ENCODE peak calls at places on chromosomes 1 and 21, in ten cellular contexts. A, F, J, T, P, E, R, U, L and Y are unnamed samples.

GRCh38 chr21:27152996-27153395 is 186.1 kb upstream of the ADAMTS5 start:
- DNase-seq in A (no peak), F (no peak), J (no peak), T (no peak), P (no peak), E (no peak), R (no peak), U (no peak), L (no peak), Y (no peak)

GRCh38 chr1:62407398-62408009 is 29.3 kb upstream of the USP1 start:
- DNase-seq in A (no peak), F (no peak), J (no peak), T (no peak), P (peak), E (peak), R (no peak), U (peak), L (no peak), Y (no peak)

GRCh38 chr1:202229376-202229775 is 35.8 kb downstream of the LGR6 start:
- DNase-seq in A (no peak), F (no peak), J (no peak), T (no peak), P (no peak), E (no peak), R (no peak), U (no peak), L (no peak), Y (no peak)

GRCh38 chr21:45164124-45164511 is 89.7 kb downstream of the ADARB1 start:
- DNase-seq in A (no peak), F (no peak), J (no peak), T (no peak), P (no peak), E (no peak), R (no peak), U (no peak), L (no peak), Y (no peak)

GRCh38 chr1:11492235-11492634 is 13.3 kb downstream of the DISP3 start:
- DNase-seq in A (no peak), F (no peak), J (no peak), T (no peak), P (no peak), E (no peak), R (no peak), U (no peak), L (no peak), Y (no peak)

GRCh38 chr1:237016626-237017025 is 12.4 kb upstream of the MT1HL1 start:
- DNase-seq in A (no peak), F (no peak), J (no peak), T (no peak), P (no peak), E (no peak), R (no peak), U (no peak), L (no peak), Y (no peak)

GRCh38 chr1:211653907-211654553 is 21.4 kb downstream of the NEK2 start:
- DNase-seq in A (no peak), F (no peak), J (no peak), T (no peak), P (no peak), E (no peak), R (no peak), U (peak), L (no peak), Y (no peak)

GRCh38 chr1:47449702-47450552 is 12.1 kb downstream of the FOXD2 start:
- DNase-seq in A (no peak), F (peak), J (no peak), T (no peak), P (no peak), E (no peak), R (peak), U (peak), L (no peak), Y (no peak)

GRCh38 chr1:89035080-89035479 is 12.4 kb upstream of the GBP3 start:
- DNase-seq in A (no peak), F (no peak), J (no peak), T (no peak), P (no peak), E (no peak), R (no peak), U (no peak), L (no peak), Y (no peak)

DNA sequence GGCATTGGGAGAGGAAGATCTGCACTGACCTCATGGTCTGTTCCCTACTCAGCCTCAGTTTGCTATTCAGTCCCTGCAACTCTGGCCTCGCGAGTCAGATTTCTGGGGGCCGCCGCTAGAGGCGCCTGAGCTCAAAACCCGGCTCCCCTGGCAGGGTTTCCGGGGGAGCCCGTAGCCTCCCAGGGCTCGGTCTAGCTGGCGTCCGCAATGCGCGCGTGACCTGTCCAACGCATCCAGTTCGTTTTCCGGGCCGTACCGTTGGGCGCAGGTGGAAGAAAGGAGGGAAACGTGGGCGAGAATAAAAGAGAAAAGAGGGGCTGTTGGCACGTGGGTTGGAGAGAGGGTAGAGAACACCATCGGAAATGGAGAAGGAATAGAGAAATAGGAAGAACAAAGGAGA is at the start of gene ADAM30:
- DNase-seq in A (no peak), F (no peak), J (no peak), T (no peak), P (no peak), E (no peak), R (no peak), U (no peak), L (no peak), Y (no peak)
- TF ChIP-seq CTCF in A (no peak), F (no peak), J (no peak), T (no peak), P (no peak), E (no peak), R (peak), U (peak), L (no peak), Y (no peak)

DNA sequence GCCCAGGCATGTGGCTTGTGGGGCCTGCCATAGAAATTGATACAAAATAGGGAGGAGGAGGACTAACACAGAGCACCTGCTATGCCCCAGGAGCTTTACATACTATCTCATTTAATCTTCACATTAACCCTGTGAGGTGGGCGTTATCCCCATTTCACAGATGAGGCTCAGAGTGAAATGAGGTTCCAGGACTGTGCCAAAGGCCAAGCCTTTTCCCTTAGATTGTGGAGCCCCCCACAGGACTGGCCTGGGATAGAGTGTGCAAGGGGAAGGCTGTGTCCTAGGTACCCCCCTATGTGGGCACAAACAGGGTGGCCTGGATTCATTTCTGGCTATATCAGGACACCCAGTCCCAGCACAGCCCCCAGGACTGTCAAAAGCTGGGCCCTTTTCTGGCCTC is 2.2 kb upstream of the DDOST start:
- DNase-seq in A (no peak), F (no peak), J (no peak), T (no peak), P (no peak), E (no peak), R (no peak), U (no peak), L (no peak), Y (no peak)
- TF ChIP-seq CTCF in A (no peak), F (no peak), J (no peak), T (no peak), P (no peak), E (no peak), R (no peak), U (no peak), L (no peak), Y (no peak)

GRCh38 chr1:204151562-204152309 is at the start of gene ETNK2:
- DNase-seq in A (no peak), F (peak), J (peak), T (no peak), P (no peak), E (no peak), R (peak), U (peak), L (no peak), Y (peak)
- TF ChIP-seq CTCF in A (no peak), F (no peak), J (no peak), T (no peak), P (no peak), E (no peak), R (no peak), U (no peak), L (no peak), Y (no peak)

GRCh38 chr1:168942165-168942564 is 164.3 kb upstream of the ATP1B1 start:
- DNase-seq in A (no peak), F (no peak), J (no peak), T (no peak), P (no peak), E (no peak), R (no peak), U (no peak), L (no peak), Y (no peak)
- TF ChIP-seq CTCF in A (no peak), F (no peak), J (no peak), T (no peak), P (no peak), E (no peak), R (no peak), U (no peak), L (no peak), Y (no peak)